ENCODE peak calls at places on chromosome 1, in six cellular contexts. One of them, this sample, is unnamed. For H3K4me1, the result is how much of the 10 kb centered on the place peaks cover.

GRCh38 chr1:31020007-31020790 is 45.3 kb downstream of the PUM1 start:
- DNase-seq in mesenchymal stem cell: no peak
- DNase-seq in H9: no peak
- DNase-seq in IMR-90: no peak
- DNase-seq in neuronal stem cell: no peak
- DNase-seq in trophoblast cell: no peak
- DNase-seq in this sample: no peak

GRCh38 chr1:16922885-16923431 is 1.2 kb downstream of the CROCC start:
- DNase-seq in mesenchymal stem cell: no peak
- DNase-seq in H9: peak
- DNase-seq in neuronal stem cell: no peak
- DNase-seq in IMR-90: no peak
- DNase-seq in trophoblast cell: no peak
- DNase-seq in this sample: no peak

GRCh38 chr1:85278853-85279314 is 2.5 kb upstream of the BCL10 start:
- DNase-seq in mesenchymal stem cell: peak
- DNase-seq in H9: no peak
- DNase-seq in IMR-90: peak
- DNase-seq in trophoblast cell: peak
- DNase-seq in neuronal stem cell: no peak
- DNase-seq in this sample: peak

GRCh38 chr1:17161137-17161700 is 42.0 kb upstream of the PADI2 start:
- DNase-seq in H9: no peak
- DNase-seq in IMR-90: peak
- DNase-seq in neuronal stem cell: no peak
- DNase-seq in trophoblast cell: no peak
- DNase-seq in mesenchymal stem cell: no peak
- DNase-seq in this sample: no peak

GRCh38 chr1:17717595-17717994 is 37.5 kb upstream of the ACTL8 start:
- DNase-seq in trophoblast cell: no peak
- DNase-seq in neuronal stem cell: no peak
- DNase-seq in mesenchymal stem cell: no peak
- DNase-seq in IMR-90: no peak
- DNase-seq in H9: no peak
- DNase-seq in this sample: no peak

GRCh38 chr1:16110884-16111283 is 37.4 kb upstream of the FAM131C start:
- DNase-seq in H9: no peak
- DNase-seq in neuronal stem cell: no peak
- DNase-seq in IMR-90: no peak
- DNase-seq in trophoblast cell: no peak
- DNase-seq in mesenchymal stem cell: no peak
- DNase-seq in this sample: no peak

GRCh38 chr1:230306158-230306557 is 120.0 kb downstream of the PGBD5 start:
- DNase-seq in H9: no peak
- DNase-seq in IMR-90: no peak
- DNase-seq in trophoblast cell: no peak
- DNase-seq in mesenchymal stem cell: no peak
- DNase-seq in neuronal stem cell: no peak
- DNase-seq in this sample: no peak

GRCh38 chr1:214514819-214515383 is 36.5 kb downstream of the PTPN14 start:
- DNase-seq in IMR-90: no peak
- DNase-seq in trophoblast cell: no peak
- DNase-seq in H9: no peak
- DNase-seq in neuronal stem cell: peak
- DNase-seq in mesenchymal stem cell: no peak
- DNase-seq in this sample: no peak

GRCh38 chr1:29121516-29121937 is 2.2 kb downstream of the TMEM200B start:
- DNase-seq in mesenchymal stem cell: peak
- DNase-seq in H9: no peak
- DNase-seq in trophoblast cell: no peak
- DNase-seq in IMR-90: no peak
- DNase-seq in neuronal stem cell: peak
- DNase-seq in this sample: no peak

GRCh38 chr1:19032413-19032695 is 75.9 kb upstream of the IFFO2 start:
- DNase-seq in trophoblast cell: no peak
- DNase-seq in neuronal stem cell: no peak
- DNase-seq in H9: no peak
- DNase-seq in mesenchymal stem cell: no peak
- DNase-seq in IMR-90: no peak
- DNase-seq in this sample: no peak

GRCh38 chr1:34029525-34029924 is 135.5 kb downstream of the CSMD2 start:
- DNase-seq in IMR-90: no peak
- DNase-seq in neuronal stem cell: no peak
- DNase-seq in H9: no peak
- DNase-seq in mesenchymal stem cell: no peak
- DNase-seq in trophoblast cell: peak
- DNase-seq in this sample: no peak
- H3K4me1 ChIP-seq in IMR-90: under half
- H3K4me1 ChIP-seq in neuronal stem cell: under half
- H3K4me1 ChIP-seq in H9: under half
- H3K4me1 ChIP-seq in mesenchymal stem cell: under half
- H3K4me1 ChIP-seq in trophoblast cell: under half
- H3K4me1 ChIP-seq in this sample: under half

GRCh38 chr1:204990721-204991341 is 52.2 kb upstream of the CNTN2 start:
- DNase-seq in mesenchymal stem cell: no peak
- DNase-seq in neuronal stem cell: no peak
- DNase-seq in IMR-90: no peak
- DNase-seq in trophoblast cell: no peak
- DNase-seq in H9: no peak
- DNase-seq in this sample: no peak

GRCh38 chr1:204990059-204990664 is 52.9 kb upstream of the CNTN2 start:
- DNase-seq in mesenchymal stem cell: no peak
- DNase-seq in IMR-90: no peak
- DNase-seq in trophoblast cell: no peak
- DNase-seq in neuronal stem cell: no peak
- DNase-seq in H9: peak
- DNase-seq in this sample: peak

GRCh38 chr1:204992940-204993339 is 50.1 kb upstream of the CNTN2 start:
- DNase-seq in mesenchymal stem cell: no peak
- DNase-seq in H9: no peak
- DNase-seq in neuronal stem cell: no peak
- DNase-seq in IMR-90: no peak
- DNase-seq in trophoblast cell: no peak
- DNase-seq in this sample: no peak

GRCh38 chr1:204992499-204992898 is 50.5 kb upstream of the CNTN2 start:
- DNase-seq in H9: no peak
- DNase-seq in trophoblast cell: no peak
- DNase-seq in neuronal stem cell: no peak
- DNase-seq in IMR-90: no peak
- DNase-seq in mesenchymal stem cell: no peak
- DNase-seq in this sample: no peak

DNA sequence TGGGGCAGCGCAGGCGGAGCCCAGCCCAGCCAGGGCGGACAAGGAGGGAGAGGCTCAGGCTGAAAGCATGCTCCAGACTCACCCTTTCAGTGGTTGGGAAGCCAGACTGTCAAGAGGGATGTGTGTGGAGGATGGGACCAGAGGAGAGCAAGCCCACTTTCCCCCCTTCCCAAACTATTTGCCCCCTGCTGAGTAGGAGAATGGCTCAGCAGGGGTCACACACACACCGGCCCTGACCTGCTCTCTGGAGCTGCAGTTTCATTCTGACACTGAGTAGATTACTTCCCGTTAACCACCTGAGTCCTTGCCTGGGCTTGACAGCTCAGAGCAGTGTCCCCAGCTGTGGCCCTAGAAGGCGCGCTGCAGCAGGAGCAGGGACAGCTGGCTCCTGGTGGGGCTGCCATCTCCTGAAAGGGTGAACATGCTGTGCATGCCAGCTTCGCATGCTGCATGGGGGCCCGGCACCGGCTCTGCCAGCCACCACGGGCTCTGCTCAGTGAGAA is 51.6 kb upstream of the CNTN2 start:
- DNase-seq in mesenchymal stem cell: no peak
- DNase-seq in trophoblast cell: no peak
- DNase-seq in neuronal stem cell: peak
- DNase-seq in IMR-90: no peak
- DNase-seq in H9: peak
- DNase-seq in this sample: peak
- H2AK5ac ChIP-seq in mesenchymal stem cell: no peak
- H2AK5ac ChIP-seq in trophoblast cell: no peak
- H2AK5ac ChIP-seq in neuronal stem cell: no peak
- H2AK5ac ChIP-seq in IMR-90: no peak
- H2AK5ac ChIP-seq in H9: no peak
- H2AK5ac ChIP-seq in this sample: no peak

DNA sequence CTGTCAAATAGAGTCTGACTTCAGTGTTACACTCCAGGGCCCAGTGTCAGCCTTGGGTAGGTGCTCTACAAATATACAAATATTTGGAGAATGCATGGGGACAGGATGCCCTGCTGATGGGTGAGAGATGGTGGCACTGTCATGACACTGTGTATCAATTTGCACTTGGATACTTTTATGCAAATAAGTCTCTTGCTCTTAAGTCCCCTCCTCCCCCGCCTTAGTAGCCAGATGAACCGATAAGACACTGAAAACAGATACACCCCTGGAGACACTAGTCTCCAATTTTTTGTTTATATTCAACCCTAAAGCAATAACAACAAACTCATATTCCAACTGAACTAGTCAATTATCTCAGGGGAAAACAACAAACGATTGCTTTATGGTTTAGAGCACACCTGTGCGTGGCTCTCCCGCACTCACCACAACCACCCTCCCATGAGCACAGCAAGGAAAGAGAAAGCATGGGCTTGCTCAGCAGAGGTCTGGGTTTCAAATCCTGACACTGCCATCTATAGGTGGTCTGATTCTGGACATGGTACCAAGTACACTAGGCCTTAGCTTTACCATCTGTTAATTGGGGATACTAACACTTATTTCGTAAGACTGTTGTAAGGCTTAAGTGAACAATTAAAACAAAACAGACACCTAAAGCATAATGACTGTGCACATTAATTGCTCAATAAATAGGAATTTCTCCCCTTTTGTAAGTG is 50.3 kb downstream of the HIVEP3 start:
- DNase-seq in mesenchymal stem cell: no peak
- DNase-seq in neuronal stem cell: no peak
- DNase-seq in IMR-90: no peak
- DNase-seq in H9: no peak
- DNase-seq in trophoblast cell: no peak
- DNase-seq in this sample: peak
- H3K4me1 ChIP-seq in mesenchymal stem cell: under half
- H3K4me1 ChIP-seq in neuronal stem cell: under half
- H3K4me1 ChIP-seq in IMR-90: under half
- H3K4me1 ChIP-seq in H9: under half
- H3K4me1 ChIP-seq in trophoblast cell: under half
- H3K4me1 ChIP-seq in this sample: under half

GRCh38 chr1:119869962-119870361 is 26.4 kb downstream of the ADAM30 start:
- DNase-seq in IMR-90: no peak
- DNase-seq in trophoblast cell: no peak
- DNase-seq in neuronal stem cell: no peak
- DNase-seq in mesenchymal stem cell: no peak
- DNase-seq in H9: no peak
- DNase-seq in this sample: peak

GRCh38 chr1:119868176-119868575 is 28.1 kb downstream of the ADAM30 start:
- DNase-seq in H9: no peak
- DNase-seq in neuronal stem cell: no peak
- DNase-seq in trophoblast cell: no peak
- DNase-seq in mesenchymal stem cell: no peak
- DNase-seq in IMR-90: no peak
- DNase-seq in this sample: no peak

GRCh38 chr1:119862276-119862675 is 34.0 kb downstream of the ADAM30 start:
- DNase-seq in trophoblast cell: no peak
- DNase-seq in H9: no peak
- DNase-seq in neuronal stem cell: no peak
- DNase-seq in mesenchymal stem cell: no peak
- DNase-seq in IMR-90: peak
- DNase-seq in this sample: no peak

GRCh38 chr1:119861547-119861946 is 34.8 kb downstream of the ADAM30 start:
- DNase-seq in trophoblast cell: no peak
- DNase-seq in IMR-90: no peak
- DNase-seq in H9: no peak
- DNase-seq in mesenchymal stem cell: no peak
- DNase-seq in neuronal stem cell: no peak
- DNase-seq in this sample: no peak

GRCh38 chr1:119865607-119866006 is 30.7 kb downstream of the ADAM30 start:
- DNase-seq in H9: no peak
- DNase-seq in IMR-90: peak
- DNase-seq in trophoblast cell: no peak
- DNase-seq in neuronal stem cell: no peak
- DNase-seq in mesenchymal stem cell: peak
- DNase-seq in this sample: no peak
- H2AK5ac ChIP-seq in H9: no peak
- H2AK5ac ChIP-seq in IMR-90: no peak
- H2AK5ac ChIP-seq in trophoblast cell: no peak
- H2AK5ac ChIP-seq in neuronal stem cell: no peak
- H2AK5ac ChIP-seq in mesenchymal stem cell: no peak
- H2AK5ac ChIP-seq in this sample: no peak

This sample was measured in mesendoderm.